ENCODE peak calls at places on chromosome 9, in eight cellular contexts. Y is Peyer's patch; U is body of pancreas; B is mammary epithelial cell; N is tibial artery; S is effector memory CD4-positive, alpha-beta T cell; H is heart right ventricle; P is CD8-positive, alpha-beta T cell. V is an unnamed sample.

GRCh38 chr9:108486791-108487190 is 369.0 kb downstream of the ACTL7B start:
- DNase-seq in Y (no peak), U (no peak), B (peak; percentile 81), N (no peak), S (no peak), H (no peak), P (no peak), V (no peak)

GRCh38 chr9:113785334-113785733 is 90.8 kb upstream of the ZNF618 start:
- DNase-seq in Y (no peak), U (peak; percentile 59), B (no peak), N (no peak), S (no peak), H (peak; percentile 55), P (no peak), V (no peak)

GRCh38 chr9:135864447-135865049 is 42.8 kb downstream of the CAMSAP1 start:
- DNase-seq in Y (peak; percentile 80), U (peak; percentile 76), B (no peak), N (peak; percentile 71), S (peak; percentile 39), H (peak; percentile 71), P (peak; percentile 82), V (peak; percentile 50)

GRCh38 chr9:76372345-76372744 is 21.9 kb downstream of the RFK start:
- DNase-seq in Y (no peak), U (no peak), B (no peak), N (no peak), S (no peak), H (no peak), P (no peak), V (no peak)

GRCh38 chr9:127498298-127498697 is 47.0 kb downstream of the LRSAM1 start:
- DNase-seq in Y (no peak), U (no peak), B (no peak), N (no peak), S (no peak), H (no peak), P (no peak), V (no peak)

GRCh38 chr9:114001794-114002261 is 76.3 kb downstream of the AMBP start:
- DNase-seq in Y (peak; percentile 15), U (no peak), B (no peak), N (peak; percentile 55), S (no peak), H (no peak), P (no peak), V (peak; percentile 18)

GRCh38 chr9:134686896-134687295 is 45.3 kb downstream of the COL5A1 start:
- DNase-seq in Y (no peak), U (no peak), B (no peak), N (peak; percentile 52), S (no peak), H (no peak), P (no peak), V (no peak)

GRCh38 chr9:126784401-126784800 is 20.4 kb upstream of the ZBTB43 start:
- DNase-seq in Y (no peak), U (no peak), B (no peak), N (no peak), S (no peak), H (no peak), P (no peak), V (no peak)

GRCh38 chr9:121285835-121286687 is 18.1 kb downstream of the GSN start:
- DNase-seq in Y (peak; percentile 68), U (peak; percentile 45), B (peak; percentile 83), N (peak; percentile 92), S (no peak), H (peak; percentile 70), P (no peak), V (no peak)

GRCh38 chr9:109708507-109708945 is 71.5 kb upstream of the PALM2AKAP2 start:
- DNase-seq in Y (no peak), U (no peak), B (no peak), N (no peak), S (no peak), H (no peak), P (no peak), V (no peak)

GRCh38 chr9:69104830-69105527 is 69.1 kb upstream of the TJP2 start:
- DNase-seq in Y (peak; percentile 91), U (peak; percentile 93), B (peak; percentile 70), N (no peak), S (no peak), H (no peak), P (no peak), V (peak; percentile 82)

GRCh38 chr9:129852575-129852974 is 17.3 kb downstream of the USP20 start:
- DNase-seq in Y (no peak), U (peak; percentile 25), B (no peak), N (no peak), S (no peak), H (no peak), P (no peak), V (no peak)

GRCh38 chr9:95495988-95496387 is 20.8 kb downstream of the PTCH1 start:
- DNase-seq in Y (no peak), U (no peak), B (no peak), N (no peak), S (no peak), H (no peak), P (no peak), V (no peak)

GRCh38 chr9:131382850-131383729 is 10.8 kb upstream of the PRRC2B start:
- DNase-seq in Y (peak; percentile 52), U (peak; percentile 87), B (peak; percentile 58), N (no peak), S (no peak), H (no peak), P (no peak), V (peak; percentile 54)

GRCh38 chr9:36928670-36929349 is 105.3 kb downstream of the PAX5 start:
- DNase-seq in Y (no peak), U (no peak), B (peak; percentile 76), N (no peak), S (no peak), H (no peak), P (no peak), V (no peak)

GRCh38 chr9:36930941-36931340 is 103.1 kb downstream of the PAX5 start:
- DNase-seq in Y (no peak), U (no peak), B (no peak), N (no peak), S (no peak), H (no peak), P (no peak), V (no peak)

GRCh38 chr9:36929350-36929675 is 104.8 kb downstream of the PAX5 start:
- DNase-seq in Y (no peak), U (no peak), B (no peak), N (no peak), S (no peak), H (no peak), P (no peak), V (no peak)

GRCh38 chr9:36925033-36925432 is 109.0 kb downstream of the PAX5 start:
- DNase-seq in Y (no peak), U (no peak), B (no peak), N (no peak), S (no peak), H (no peak), P (no peak), V (no peak)

DNA sequence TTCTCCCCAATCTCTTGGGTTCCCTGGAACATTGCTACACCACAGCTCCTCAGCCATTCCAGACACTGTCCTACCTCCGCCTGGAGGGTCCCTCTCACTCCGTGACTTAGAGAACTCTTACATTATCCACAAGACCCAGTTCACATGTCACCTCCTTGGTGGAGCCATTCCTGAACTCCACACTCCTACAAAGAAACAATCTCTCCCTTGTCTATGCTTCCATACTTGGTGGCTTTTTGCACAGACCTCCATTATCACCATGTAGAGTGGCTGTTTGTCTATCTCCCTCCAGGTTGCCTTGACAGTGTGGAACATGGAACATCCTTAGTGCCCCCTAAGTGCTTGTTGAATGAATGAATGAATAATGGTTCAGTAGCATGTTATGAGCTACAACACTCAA is 105.9 kb downstream of the PAX5 start:
- DNase-seq in Y (no peak), U (no peak), B (no peak), N (no peak), S (no peak), H (no peak), P (no peak), V (no peak)
- H3K27ac ChIP-seq in Y (no peak overlapping the region), U (no peak overlapping the region), B (no peak overlapping the region), N (no peak overlapping the region), S (no peak overlapping the region), H (no peak overlapping the region), P (no peak overlapping the region), V (no peak overlapping the region)

GRCh38 chr9:111483862-111484563 is at the start of gene ECPAS:
- DNase-seq in Y (peak; percentile 87), U (peak; percentile 82), B (peak; percentile 85), N (peak; percentile 86), S (peak; percentile 42), H (peak; percentile 77), P (peak; percentile 61), V (peak; percentile 80)

GRCh38 chr9:111484564-111484878 is 338 bp upstream of the ECPAS start:
- DNase-seq in Y (no peak), U (no peak), B (no peak), N (no peak), S (no peak), H (no peak), P (no peak), V (no peak)

GRCh38 chr9:111483419-111483861 is 743 bp downstream of the ECPAS start:
- DNase-seq in Y (no peak), U (no peak), B (peak; percentile 30), N (peak; percentile 71), S (peak; percentile 40), H (peak; percentile 57), P (peak; percentile 48), V (peak; percentile 40)

GRCh38 chr9:111482656-111483418 is 1.3 kb downstream of the ECPAS start:
- DNase-seq in Y (peak; percentile 91), U (peak; percentile 77), B (peak; percentile 52), N (peak; percentile 83), S (peak; percentile 34), H (peak; percentile 75), P (peak; percentile 59), V (peak; percentile 73)

DNA sequence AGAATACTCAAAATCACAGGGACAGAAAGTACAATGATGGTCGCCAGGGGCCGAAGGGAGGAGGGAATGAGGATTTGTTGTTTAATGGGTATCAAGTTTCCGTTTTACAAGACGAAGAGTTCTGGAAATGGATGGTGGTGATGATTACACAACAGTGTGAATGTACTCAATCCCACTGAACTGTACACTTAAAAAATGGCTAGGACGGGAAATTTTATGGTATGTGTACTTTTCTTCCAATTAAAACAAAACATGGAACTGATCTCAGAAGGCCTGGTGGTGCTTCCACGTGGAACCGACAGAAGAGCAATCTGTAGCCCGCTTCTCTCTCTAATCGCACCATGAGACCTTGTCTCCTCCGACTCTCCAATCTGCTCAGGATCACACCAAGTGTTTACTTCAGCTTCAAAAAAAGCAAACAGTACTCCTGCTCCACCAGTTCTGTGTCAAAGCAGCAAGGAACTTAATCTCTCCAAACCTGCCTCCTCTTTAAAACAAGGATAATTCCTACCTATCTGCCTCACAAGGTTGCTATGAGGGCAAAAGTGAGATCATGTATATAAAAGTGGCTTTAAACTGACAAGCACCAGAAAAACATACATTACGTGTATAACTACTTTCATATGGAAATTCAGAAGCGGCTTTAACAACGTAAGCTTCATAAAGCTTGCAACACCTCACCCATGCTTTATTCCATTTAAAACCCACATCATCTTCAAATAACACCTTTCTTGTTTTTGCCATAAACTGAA is 2.1 kb downstream of the ECPAS start:
- DNase-seq in Y (no peak), U (no peak), B (peak; percentile 8), N (no peak), S (no peak), H (no peak), P (no peak), V (no peak)
- H3K27ac ChIP-seq in Y (peak overlapping the region; percentile 99), U (peak overlapping the region; percentile 97), B (peak overlapping the region; percentile 92), N (peak overlapping the region; percentile 99), S (peak overlapping the region; percentile 86), H (peak overlapping the region; percentile 98), P (no peak overlapping the region), V (peak overlapping the region; percentile 56)

GRCh38 chr9:81395301-81396054 is 293.9 kb downstream of the TLE1 start:
- DNase-seq in Y (no peak), U (no peak), B (no peak), N (no peak), S (no peak), H (no peak), P (no peak), V (no peak)
- H3K27ac ChIP-seq in Y (peak overlapping the region; percentile 56), U (no peak overlapping the region), B (no peak overlapping the region), N (no peak overlapping the region), S (no peak overlapping the region), H (no peak overlapping the region), P (no peak overlapping the region), V (no peak overlapping the region)

GRCh38 chr9:123687246-123687721 is 242.6 kb downstream of the DENND1A start:
- DNase-seq in Y (no peak), U (no peak), B (no peak), N (no peak), S (no peak), H (no peak), P (no peak), V (no peak)
- H3K27ac ChIP-seq in Y (no peak overlapping the region), U (no peak overlapping the region), B (no peak overlapping the region), N (no peak overlapping the region), S (no peak overlapping the region), H (no peak overlapping the region), P (no peak overlapping the region), V (no peak overlapping the region)